ENCODE peak calls at places on chromosomes 5 and 9, in five cellular contexts. J is IMR-90; E is psoas muscle; K is AG09309; W is CD4-positive, alpha-beta memory T cell. P is an unnamed sample.

GRCh38 chr5:171494452-171495121 is 75.1 kb downstream of the FGF18 start:
- DNase-seq in J (peak), E (peak), K (peak), W (no peak), P (no peak)

GRCh38 chr9:19785230-19785629 is 3.6 kb downstream of the SLC24A2 start:
- DNase-seq in E (no peak), J (no peak), W (no peak), K (no peak), P (no peak)

GRCh38 chr9:123425836-123426365 is 69.9 kb downstream of the CRB2 start:
- DNase-seq in K (no peak), J (no peak), E (no peak), W (no peak), P (no peak)

GRCh38 chr5:170278611-170279500 is 18.7 kb downstream of the LCP2 start:
- DNase-seq in E (no peak), J (no peak), W (peak), K (no peak), P (peak)

GRCh38 chr5:1324719-1325190 is 20.1 kb downstream of the CLPTM1L start:
- DNase-seq in J (no peak), K (no peak), E (no peak), W (no peak), P (no peak)

GRCh38 chr5:71587709-71588532 is 781 bp downstream of the MCCC2 start:
- DNase-seq in W (no peak), E (no peak), K (no peak), J (no peak), P (no peak)

GRCh38 chr5:40497573-40497972 is 182.1 kb upstream of the PTGER4 start:
- DNase-seq in W (no peak), K (no peak), E (no peak), J (peak), P (no peak)

GRCh38 chr5:66864240-66864884 is 268.2 kb downstream of the MAST4 start:
- DNase-seq in W (peak), E (no peak), J (peak), K (peak), P (no peak)

GRCh38 chr9:135901036-135901758 is 6.1 kb downstream of the CAMSAP1 start:
- DNase-seq in W (no peak), J (no peak), E (no peak), K (no peak), P (no peak)
- H3K4me3 ChIP-seq in W (no peak), J (no peak), E (no peak), K (no peak), P (no peak)

DNA sequence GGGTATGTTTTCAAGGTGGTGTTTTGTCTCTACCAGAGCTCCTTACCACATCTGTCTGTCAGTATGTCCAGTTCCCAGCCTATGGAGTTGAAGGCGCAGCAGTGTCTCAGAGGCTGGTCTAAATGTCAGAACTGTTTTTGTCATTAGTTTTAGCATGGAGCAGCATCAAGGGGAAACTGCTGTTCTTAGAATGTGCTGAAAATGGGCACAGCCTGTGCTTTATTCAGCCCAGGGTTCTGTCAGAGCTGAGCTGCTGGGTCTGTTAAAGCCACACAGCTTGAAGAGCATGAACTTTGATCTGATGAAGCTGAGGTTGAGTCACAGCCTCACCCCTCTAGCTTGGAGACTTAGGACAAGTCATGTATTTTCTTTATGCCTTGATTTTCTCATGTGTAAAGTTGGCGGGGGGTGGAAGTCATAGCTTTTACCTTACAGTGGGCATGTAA is 71.9 kb downstream of the RALGPS1 start:
- DNase-seq in W (peak), E (no peak), K (no peak), J (no peak), P (no peak)
- H3K4me3 ChIP-seq in W (peak), E (no peak), K (no peak), J (no peak), P (no peak)

GRCh38 chr5:124655211-124655880 is 91.1 kb downstream of the ZNF608 start:
- DNase-seq in W (no peak), E (no peak), K (no peak), J (no peak), P (no peak)
- H3K4me3 ChIP-seq in W (no peak), E (peak), K (no peak), J (no peak), P (no peak)

GRCh38 chr5:140869555-140869886 is 764 bp downstream of the PCDHA11 start:
- DNase-seq in K (no peak), J (no peak), E (no peak), W (no peak), P (no peak)

GRCh38 chr5:140870221-140871201 is 1.8 kb downstream of the PCDHA11 start:
- DNase-seq in K (no peak), E (no peak), J (no peak), W (no peak), P (peak)

DNA sequence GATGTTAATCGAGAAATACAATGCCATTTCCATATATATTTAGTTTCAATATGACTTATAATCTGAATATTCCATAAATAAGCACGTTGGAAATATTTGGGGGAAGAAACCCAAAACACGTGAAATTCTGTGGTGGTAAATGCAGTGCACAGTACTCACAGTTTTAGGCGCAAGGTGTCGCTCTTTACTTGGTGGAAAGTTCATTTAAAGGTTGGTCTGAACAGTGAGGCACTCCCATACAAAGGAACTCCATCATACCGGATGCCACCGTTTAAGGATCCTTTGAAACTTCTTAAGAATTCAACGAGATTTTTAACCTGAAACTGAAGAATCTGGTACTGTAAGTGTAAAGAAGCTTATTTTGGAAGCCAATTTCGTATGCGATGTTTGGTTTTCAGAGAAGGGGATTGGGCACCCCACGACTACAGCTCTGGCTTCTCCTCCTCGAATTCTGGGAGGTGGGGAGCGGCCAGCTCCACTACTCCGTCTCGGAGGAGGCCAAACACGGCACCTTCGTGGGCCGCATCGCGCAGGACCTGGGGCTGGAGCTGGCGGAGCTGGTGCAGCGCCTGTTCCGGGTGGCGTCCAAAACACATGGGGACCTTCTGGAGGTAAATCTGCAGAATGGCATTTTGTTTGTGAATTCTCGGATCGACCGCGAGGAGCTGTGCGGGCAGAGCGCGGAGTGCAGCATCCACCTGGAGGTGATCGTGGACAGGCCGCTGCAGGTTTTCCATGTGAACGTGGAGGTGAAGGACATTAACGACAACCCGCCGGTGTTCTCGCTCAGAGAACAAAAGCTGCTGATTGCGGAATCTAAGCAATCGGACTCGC is at the start of gene PCDHA11:
- DNase-seq in W (no peak), E (no peak), J (no peak), K (no peak), P (no peak)
- H3K4me3 ChIP-seq in W (no peak), E (no peak), J (no peak), K (no peak), P (no peak)

GRCh38 chr5:154329519-154329918 is 116.3 kb upstream of the SAP30L start:
- DNase-seq in K (no peak), W (no peak), J (no peak), E (no peak), P (no peak)

GRCh38 chr5:154321546-154321945 is 124.3 kb upstream of the SAP30L start:
- DNase-seq in W (no peak), E (no peak), J (no peak), K (no peak), P (no peak)

GRCh38 chr5:154329062-154329461 is 116.7 kb upstream of the SAP30L start:
- DNase-seq in E (no peak), K (no peak), W (no peak), J (no peak), P (no peak)

GRCh38 chr5:154330097-154330667 is 115.6 kb upstream of the SAP30L start:
- DNase-seq in K (no peak), J (no peak), E (no peak), W (no peak), P (no peak)

GRCh38 chr5:154325566-154325965 is 120.2 kb upstream of the SAP30L start:
- DNase-seq in K (no peak), E (no peak), J (no peak), W (no peak), P (no peak)
- H3K4me3 ChIP-seq in K (no peak), E (no peak), J (no peak), W (no peak), P (no peak)

P was measured in right lobe of liver.